ENCODE peak calls at places on chromosomes 12 and 14, in five cellular contexts. One of them, this sample, is unnamed.

GRCh38 chr12:78418919-78419318 is 445.7 kb upstream of the SYT1 start:
- DNase-seq in body of pancreas: no peak
- DNase-seq in A673: no peak
- DNase-seq in fibroblast of the aortic adventitia: no peak
- DNase-seq in bronchial epithelial cell: no peak
- DNase-seq in this sample: no peak

GRCh38 chr12:4908694-4909396 is 860 bp upstream of the KCNA1 start:
- DNase-seq in body of pancreas: no peak
- DNase-seq in A673: peak
- DNase-seq in fibroblast of the aortic adventitia: no peak
- DNase-seq in bronchial epithelial cell: no peak
- DNase-seq in this sample: no peak

GRCh38 chr12:51915003-51915625 is 7.8 kb downstream of the ACVRL1 start:
- DNase-seq in body of pancreas: no peak
- DNase-seq in A673: no peak
- DNase-seq in fibroblast of the aortic adventitia: no peak
- DNase-seq in bronchial epithelial cell: no peak
- DNase-seq in this sample: no peak

GRCh38 chr12:57152408-57153038 is 5.1 kb upstream of the LRP1-AS start:
- DNase-seq in body of pancreas: no peak
- DNase-seq in A673: no peak
- DNase-seq in fibroblast of the aortic adventitia: peak
- DNase-seq in bronchial epithelial cell: peak
- DNase-seq in this sample: peak

GRCh38 chr12:19608039-19608438 is 168.7 kb downstream of the AEBP2 start:
- DNase-seq in body of pancreas: no peak
- DNase-seq in A673: no peak
- DNase-seq in fibroblast of the aortic adventitia: no peak
- DNase-seq in bronchial epithelial cell: no peak
- DNase-seq in this sample: no peak

GRCh38 chr14:54929556-54929955 is 26.9 kb upstream of the GCH1 start:
- DNase-seq in body of pancreas: peak
- DNase-seq in A673: no peak
- DNase-seq in fibroblast of the aortic adventitia: no peak
- DNase-seq in bronchial epithelial cell: no peak
- DNase-seq in this sample: no peak

GRCh38 chr14:32779845-32780244 is 158.8 kb upstream of the NPAS3 start:
- DNase-seq in body of pancreas: no peak
- DNase-seq in A673: no peak
- DNase-seq in fibroblast of the aortic adventitia: no peak
- DNase-seq in bronchial epithelial cell: peak
- DNase-seq in this sample: no peak

GRCh38 chr14:60775296-60775695 is 40.7 kb downstream of the MNAT1 start:
- DNase-seq in body of pancreas: no peak
- DNase-seq in A673: no peak
- DNase-seq in fibroblast of the aortic adventitia: peak
- DNase-seq in bronchial epithelial cell: peak
- DNase-seq in this sample: peak

GRCh38 chr14:25048170-25049126 is 1.5 kb downstream of the STXBP6 start:
- DNase-seq in body of pancreas: peak
- DNase-seq in A673: no peak
- DNase-seq in fibroblast of the aortic adventitia: peak
- DNase-seq in bronchial epithelial cell: peak
- DNase-seq in this sample: peak

GRCh38 chr12:47397664-47398281 is 308.1 kb downstream of the RPAP3 start:
- DNase-seq in body of pancreas: no peak
- DNase-seq in A673: peak
- DNase-seq in fibroblast of the aortic adventitia: peak
- DNase-seq in bronchial epithelial cell: peak
- DNase-seq in this sample: peak
- H3K4me3 ChIP-seq in body of pancreas: no peak
- H3K4me3 ChIP-seq in A673: no peak
- H3K4me3 ChIP-seq in fibroblast of the aortic adventitia: no peak
- H3K4me3 ChIP-seq in bronchial epithelial cell: no peak
- H3K4me3 ChIP-seq in this sample: no peak

GRCh38 chr14:105944632-105945610 is 418.5 kb downstream of the TMEM121 start:
- DNase-seq in body of pancreas: peak
- DNase-seq in A673: peak
- DNase-seq in fibroblast of the aortic adventitia: no peak
- DNase-seq in bronchial epithelial cell: no peak
- DNase-seq in this sample: no peak
- TF ChIP-seq CTCF in body of pancreas: peak
- TF ChIP-seq CTCF in A673: peak
- TF ChIP-seq CTCF in fibroblast of the aortic adventitia: no peak
- TF ChIP-seq CTCF in bronchial epithelial cell: no peak
- TF ChIP-seq CTCF in this sample: no peak

GRCh38 chr12:121209221-121209620 is 708 bp upstream of the P2RX4 start:
- DNase-seq in body of pancreas: no peak
- DNase-seq in A673: no peak
- DNase-seq in fibroblast of the aortic adventitia: no peak
- DNase-seq in bronchial epithelial cell: no peak
- DNase-seq in this sample: no peak
- H3K4me3 ChIP-seq in body of pancreas: no peak
- H3K4me3 ChIP-seq in A673: peak
- H3K4me3 ChIP-seq in fibroblast of the aortic adventitia: no peak
- H3K4me3 ChIP-seq in bronchial epithelial cell: no peak
- H3K4me3 ChIP-seq in this sample: no peak

DNA sequence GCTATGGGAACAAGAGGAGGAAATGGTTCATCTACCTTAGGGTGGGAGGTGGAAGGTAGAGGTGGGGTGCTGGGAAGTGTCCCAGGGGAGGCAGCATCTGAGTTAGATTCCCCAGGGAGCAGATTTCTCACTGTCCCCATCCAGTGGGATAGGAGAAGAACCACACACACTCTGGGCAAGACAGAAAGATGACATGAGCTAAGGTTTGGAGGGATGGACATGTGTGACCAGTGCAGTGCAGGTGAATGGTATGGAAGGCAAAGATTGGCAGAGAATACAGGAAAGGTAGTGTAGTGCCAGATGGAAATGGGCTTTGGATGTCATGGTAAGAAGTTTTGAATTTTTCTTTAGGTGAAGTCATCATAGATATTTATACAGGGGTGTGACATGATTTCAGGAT is 11.3 kb upstream of the DUSP6 start:
- DNase-seq in body of pancreas: no peak
- DNase-seq in A673: no peak
- DNase-seq in fibroblast of the aortic adventitia: no peak
- DNase-seq in bronchial epithelial cell: no peak
- DNase-seq in this sample: no peak
- TF ChIP-seq CTCF in body of pancreas: no peak
- TF ChIP-seq CTCF in A673: no peak
- TF ChIP-seq CTCF in fibroblast of the aortic adventitia: no peak
- TF ChIP-seq CTCF in bronchial epithelial cell: no peak
- TF ChIP-seq CTCF in this sample: no peak

GRCh38 chr12:121095544-121096198 is 37.0 kb upstream of the P2RX7 start:
- DNase-seq in body of pancreas: peak
- DNase-seq in A673: peak
- DNase-seq in fibroblast of the aortic adventitia: peak
- DNase-seq in bronchial epithelial cell: peak
- DNase-seq in this sample: peak
- H3K4me3 ChIP-seq in body of pancreas: no peak
- H3K4me3 ChIP-seq in A673: peak
- H3K4me3 ChIP-seq in fibroblast of the aortic adventitia: peak
- H3K4me3 ChIP-seq in bronchial epithelial cell: no peak
- H3K4me3 ChIP-seq in this sample: no peak

GRCh38 chr12:66269757-66270383 is 32.4 kb upstream of the HELB start:
- DNase-seq in body of pancreas: peak
- DNase-seq in A673: peak
- DNase-seq in fibroblast of the aortic adventitia: peak
- DNase-seq in bronchial epithelial cell: peak
- DNase-seq in this sample: peak
- TF ChIP-seq CTCF in body of pancreas: peak
- TF ChIP-seq CTCF in A673: peak
- TF ChIP-seq CTCF in fibroblast of the aortic adventitia: peak
- TF ChIP-seq CTCF in bronchial epithelial cell: peak
- TF ChIP-seq CTCF in this sample: peak

GRCh38 chr12:132414634-132415340 is 75.2 kb upstream of the FBRSL1 start:
- DNase-seq in body of pancreas: peak
- DNase-seq in A673: peak
- DNase-seq in fibroblast of the aortic adventitia: peak
- DNase-seq in bronchial epithelial cell: peak
- DNase-seq in this sample: peak
- H3K4me3 ChIP-seq in body of pancreas: no peak
- H3K4me3 ChIP-seq in A673: no peak
- H3K4me3 ChIP-seq in fibroblast of the aortic adventitia: no peak
- H3K4me3 ChIP-seq in bronchial epithelial cell: no peak
- H3K4me3 ChIP-seq in this sample: no peak

GRCh38 chr14:103512701-103513611 is 9.7 kb downstream of the CKB start:
- DNase-seq in body of pancreas: peak
- DNase-seq in A673: peak
- DNase-seq in fibroblast of the aortic adventitia: peak
- DNase-seq in bronchial epithelial cell: peak
- DNase-seq in this sample: peak
- TF ChIP-seq CTCF in body of pancreas: no peak
- TF ChIP-seq CTCF in A673: no peak
- TF ChIP-seq CTCF in fibroblast of the aortic adventitia: no peak
- TF ChIP-seq CTCF in bronchial epithelial cell: no peak
- TF ChIP-seq CTCF in this sample: no peak

DNA sequence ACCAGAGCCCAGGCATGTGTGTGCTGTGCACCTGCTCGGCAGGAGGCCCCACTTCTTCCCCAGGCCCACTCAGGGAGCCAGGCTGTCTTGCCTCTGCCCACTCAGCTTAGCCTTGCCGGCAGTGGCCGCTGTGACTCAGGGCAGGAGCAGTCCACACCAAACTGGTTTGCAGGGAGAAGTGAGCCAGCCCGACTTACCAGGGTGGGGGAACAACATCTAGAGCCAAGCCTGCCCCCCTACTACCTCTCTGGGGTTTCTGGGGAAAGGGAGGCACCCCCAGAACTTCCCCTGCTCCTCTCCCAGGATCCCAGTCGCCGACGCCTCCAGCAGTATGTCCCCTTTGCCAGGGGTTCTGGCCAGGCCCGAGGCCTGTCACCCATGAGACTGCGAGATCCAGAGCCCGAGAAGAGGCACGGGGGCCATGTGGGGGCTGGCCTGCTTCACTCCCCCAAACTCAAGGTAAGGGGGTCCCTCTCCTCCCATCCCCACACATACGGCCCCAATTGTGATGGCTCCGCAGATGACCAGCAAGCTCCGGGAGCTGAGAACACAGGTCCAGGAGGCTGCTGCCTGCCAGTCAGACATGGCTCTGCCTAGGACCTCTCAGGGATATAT is 3.0 kb downstream of the PLEKHG6 start:
- DNase-seq in body of pancreas: no peak
- DNase-seq in A673: no peak
- DNase-seq in fibroblast of the aortic adventitia: no peak
- DNase-seq in bronchial epithelial cell: peak
- DNase-seq in this sample: peak
- H3K4me3 ChIP-seq in body of pancreas: no peak
- H3K4me3 ChIP-seq in A673: no peak
- H3K4me3 ChIP-seq in fibroblast of the aortic adventitia: no peak
- H3K4me3 ChIP-seq in bronchial epithelial cell: no peak
- H3K4me3 ChIP-seq in this sample: no peak

GRCh38 chr14:30906752-30907658 is 32.6 kb downstream of the COCH start:
- DNase-seq in body of pancreas: no peak
- DNase-seq in A673: peak
- DNase-seq in fibroblast of the aortic adventitia: peak
- DNase-seq in bronchial epithelial cell: peak
- DNase-seq in this sample: peak
- TF ChIP-seq CTCF in body of pancreas: peak
- TF ChIP-seq CTCF in A673: peak
- TF ChIP-seq CTCF in fibroblast of the aortic adventitia: peak
- TF ChIP-seq CTCF in bronchial epithelial cell: no peak
- TF ChIP-seq CTCF in this sample: peak

This sample was measured in epithelial cell of esophagus.